ENCODE peak calls at places on chromosome 6, in six cellular contexts. W, Q, K, J, R and T are unnamed samples.

GRCh38 chr6:111487656-111488055 is 4.6 kb upstream of the REV3L start:
- DNase-seq in W (peak; percentile 83), Q (peak; percentile 81), K (peak; percentile 54), J (peak; percentile 83), R (peak; percentile 68), T (peak; percentile 55)

GRCh38 chr6:147227770-147228320 is 23.6 kb downstream of the STXBP5 start:
- DNase-seq in W (no peak), Q (no peak), K (no peak), J (no peak), R (no peak), T (no peak)

GRCh38 chr6:40295251-40295949 is 291.8 kb downstream of the LRFN2 start:
- DNase-seq in W (no peak), Q (no peak), K (no peak), J (no peak), R (no peak), T (no peak)

GRCh38 chr6:85323435-85324040 is 126.3 kb upstream of the NT5E start:
- DNase-seq in W (peak; percentile 94), Q (peak; percentile 6), K (peak; percentile 64), J (peak; percentile 77), R (peak; percentile 46), T (peak; percentile 49)

GRCh38 chr6:22024004-22024403 is 272.8 kb downstream of the PRL start:
- DNase-seq in W (no peak), Q (no peak), K (no peak), J (no peak), R (no peak), T (no peak)

GRCh38 chr6:123803862-123804681 is at the start of gene NKAIN2:
- DNase-seq in W (peak; percentile 12), Q (peak; percentile 13), K (peak; percentile 34), J (no peak), R (no peak), T (peak; percentile 29)

GRCh38 chr6:157405986-157406385 is 25.0 kb downstream of the ZDHHC14 start:
- DNase-seq in W (peak; percentile 68), Q (no peak), K (no peak), J (no peak), R (peak; percentile 59), T (no peak)

GRCh38 chr6:41462033-41462432 is 84.1 kb upstream of the FOXP4 start:
- DNase-seq in W (no peak), Q (no peak), K (no peak), J (no peak), R (no peak), T (no peak)

GRCh38 chr6:132084811-132085509 is 133.8 kb upstream of the CCN2 start:
- DNase-seq in W (peak; percentile 97), Q (peak; percentile 6), K (peak; percentile 28), J (peak; percentile 99), R (peak; percentile 99), T (peak; percentile 34)

GRCh38 chr6:5827061-5828037 is 179.4 kb downstream of the NRN1 start:
- DNase-seq in W (no peak), Q (no peak), K (no peak), J (no peak), R (no peak), T (no peak)

GRCh38 chr6:108591040-108591816 is 30.5 kb downstream of the FOXO3 start:
- DNase-seq in W (peak; percentile 59), Q (no peak), K (no peak), J (no peak), R (no peak), T (no peak)

GRCh38 chr6:99739526-99739925 is 132.9 kb downstream of the PRDM13 start:
- DNase-seq in W (no peak), Q (no peak), K (no peak), J (no peak), R (no peak), T (no peak)

GRCh38 chr6:156630613-156631302 is 146.4 kb upstream of the ARID1B start:
- DNase-seq in W (no peak), Q (no peak), K (no peak), J (no peak), R (no peak), T (no peak)

GRCh38 chr6:47105469-47106188 is 63.5 kb upstream of the ADGRF1 start:
- DNase-seq in W (no peak), Q (no peak), K (no peak), J (no peak), R (no peak), T (no peak)

GRCh38 chr6:76120302-76120701 is 47.8 kb upstream of the IMPG1 start:
- DNase-seq in W (no peak), Q (no peak), K (no peak), J (no peak), R (no peak), T (no peak)

GRCh38 chr6:13733178-13733851 is 21.7 kb upstream of the RANBP9 start:
- DNase-seq in W (peak; percentile 97), Q (no peak), K (no peak), J (peak; percentile 94), R (peak; percentile 84), T (no peak)

GRCh38 chr6:131065112-131065823 is 2.2 kb upstream of the EPB41L2 start:
- DNase-seq in W (no peak), Q (no peak), K (no peak), J (no peak), R (no peak), T (no peak)

GRCh38 chr6:127855542-127856159 is 45.2 kb downstream of the THEMIS start:
- DNase-seq in W (peak; percentile 76), Q (no peak), K (no peak), J (peak; percentile 33), R (no peak), T (no peak)

GRCh38 chr6:40611912-40612311 is 24.7 kb upstream of the LRFN2 start:
- DNase-seq in W (no peak), Q (no peak), K (no peak), J (no peak), R (no peak), T (no peak)

GRCh38 chr6:94367316-94367715 is 948.0 kb upstream of the EPHA7 start:
- DNase-seq in W (no peak), Q (no peak), K (no peak), J (no peak), R (no peak), T (no peak)

GRCh38 chr6:118284736-118285360 is 263.2 kb upstream of the PLN start:
- DNase-seq in W (peak; percentile 66), Q (no peak), K (no peak), J (peak; percentile 24), R (no peak), T (no peak)

GRCh38 chr6:118281291-118281690 is 266.8 kb upstream of the PLN start:
- DNase-seq in W (no peak), Q (no peak), K (no peak), J (no peak), R (no peak), T (no peak)

GRCh38 chr6:118285791-118286190 is 262.3 kb upstream of the PLN start:
- DNase-seq in W (no peak), Q (no peak), K (no peak), J (no peak), R (peak; percentile 46), T (no peak)

GRCh38 chr6:118280210-118280609 is 267.9 kb upstream of the PLN start:
- DNase-seq in W (peak; percentile 50), Q (peak; percentile 32), K (peak; percentile 51), J (no peak), R (peak; percentile 25), T (peak; percentile 50)

DNA sequence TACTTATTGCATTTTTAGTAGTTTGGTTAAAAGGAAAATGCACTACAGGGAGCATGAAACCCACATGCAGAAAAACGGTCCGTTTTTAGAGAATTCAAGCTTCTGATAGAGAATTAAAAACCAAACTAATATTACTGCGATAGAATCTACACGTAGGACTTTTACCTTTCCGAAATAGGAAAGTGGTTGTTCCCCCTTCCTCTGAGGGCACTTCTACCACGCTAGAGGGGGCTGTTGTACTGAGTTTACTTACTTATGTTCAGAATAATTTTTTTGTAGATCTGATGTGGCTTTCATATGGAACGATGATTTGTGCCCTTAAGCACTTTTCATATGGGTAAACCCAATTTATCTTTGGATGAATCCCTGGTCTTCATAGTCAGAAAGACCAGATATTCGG is 264.3 kb upstream of the PLN start:
- DNase-seq in W (peak; percentile 81), Q (no peak), K (peak; percentile 30), J (peak; percentile 59), R (peak; percentile 37), T (peak; percentile 15)
- TF ChIP-seq CTCF in W (peak; percentile 89), Q (peak; percentile 73), K (peak; percentile 41), J (peak; percentile 93), R (peak; percentile 92), T (peak; percentile 56)

DNA sequence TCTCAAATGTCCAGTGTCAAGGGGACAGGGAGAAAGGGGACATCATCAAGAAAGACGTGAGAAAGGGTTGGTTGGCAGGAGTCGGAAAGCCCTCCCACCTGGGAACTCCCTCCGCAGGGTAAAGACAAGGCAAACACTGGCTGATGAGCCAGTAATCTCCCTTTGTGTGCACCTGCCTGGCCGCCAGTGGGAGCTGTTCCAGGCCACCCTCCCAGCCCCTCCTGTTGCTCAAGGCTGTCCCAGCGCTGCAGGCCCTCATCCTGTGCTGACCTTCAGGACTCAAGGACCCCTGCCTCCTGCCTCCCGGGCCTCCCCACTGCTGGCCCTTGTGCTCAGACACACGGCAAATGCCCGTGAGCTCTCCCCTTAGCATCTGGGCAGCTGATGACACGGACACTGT is 7.4 kb downstream of the FRMD1 start:
- DNase-seq in W (no peak), Q (no peak), K (no peak), J (no peak), R (no peak), T (peak; percentile 50)
- TF ChIP-seq CTCF in W (peak; percentile 35), Q (no peak), K (no peak), J (no peak), R (no peak), T (no peak)

DNA sequence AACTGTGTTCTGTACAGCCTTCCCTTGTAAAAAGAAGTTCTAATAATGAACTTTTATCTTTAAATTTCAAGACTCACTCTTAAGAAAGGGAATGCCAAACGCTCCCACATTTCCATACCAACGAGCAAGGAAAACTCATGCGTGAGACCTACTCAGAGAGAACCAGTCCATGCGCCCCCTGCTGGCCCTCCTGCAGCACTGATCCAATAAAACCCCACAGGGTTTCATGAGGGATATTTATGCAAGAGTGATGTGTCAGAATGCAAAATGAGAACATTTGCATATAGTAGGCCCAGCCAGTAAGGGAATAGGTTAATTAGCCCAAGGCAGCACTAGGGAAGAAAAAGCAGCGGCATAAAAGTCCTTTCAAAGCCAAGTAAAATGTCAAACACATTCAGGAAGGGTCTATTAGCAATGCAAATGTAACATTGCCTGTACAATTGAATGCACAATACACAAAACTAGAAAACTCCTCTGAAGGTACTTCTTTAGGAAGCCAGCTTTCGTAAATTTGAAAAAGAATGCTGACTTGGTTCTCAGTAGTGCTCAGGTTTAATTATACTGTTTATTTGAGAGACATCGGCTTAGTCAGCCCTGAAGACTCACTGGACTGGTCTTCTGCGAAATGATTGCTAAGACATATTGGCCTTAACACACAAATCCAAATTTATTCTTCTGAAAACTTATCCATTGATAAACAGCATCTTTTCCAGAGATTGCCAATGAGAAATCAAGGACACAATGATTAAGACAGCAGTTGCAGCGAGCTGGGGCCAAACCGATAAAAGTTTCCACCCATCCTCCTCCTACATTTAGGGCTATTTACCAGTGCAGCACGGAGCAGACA is 93.2 kb downstream of the GMPR start:
- DNase-seq in W (peak; percentile 86), Q (no peak), K (peak; percentile 79), J (peak; percentile 83), R (peak; percentile 59), T (peak; percentile 69)
- TF ChIP-seq CTCF in W (peak; percentile 96), Q (peak; percentile 94), K (peak; percentile 90), J (peak; percentile 96), R (peak; percentile 98), T (peak; percentile 84)

DNA sequence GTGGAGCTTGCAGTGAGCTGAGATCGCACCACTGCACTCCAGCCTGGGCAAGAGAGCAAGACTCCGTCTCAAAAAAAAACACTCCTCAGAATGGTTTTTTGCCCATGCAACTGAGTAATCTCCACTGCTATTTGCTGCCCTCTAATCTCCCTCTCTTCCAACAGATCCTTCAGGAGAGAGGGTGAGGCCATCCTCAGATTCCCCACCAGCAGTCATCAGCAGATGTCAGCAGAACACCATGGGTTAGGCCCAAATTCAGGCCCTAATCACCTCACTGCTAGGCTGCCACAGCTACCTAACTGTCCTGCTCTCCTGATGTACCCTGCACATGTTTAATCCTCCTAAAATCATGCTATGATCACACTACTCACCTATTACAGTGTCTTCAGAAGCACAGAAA is 63.2 kb upstream of the BEND6 start:
- DNase-seq in W (no peak), Q (no peak), K (peak; percentile 39), J (peak; percentile 63), R (no peak), T (no peak)
- TF ChIP-seq CTCF in W (no peak), Q (peak; percentile 16), K (no peak), J (peak; percentile 40), R (no peak), T (no peak)